ENCODE peak calls at places on chromosomes 2 and 18, in nine cellular contexts. S, N, O, F, E, P, Q, L and Z are unnamed samples.
A peak's percentile ranks its signal among the peaks of the same experiment; 100 is the strongest.

GRCh38 chr2:221484761-221485499 is 87.2 kb downstream of the EPHA4 start:
- DNase-seq in N (no peak), L (no peak), F (no peak), S (no peak), Q (peak; percentile 59), O (no peak), E (no peak), P (no peak), Z (no peak)

GRCh38 chr2:226796840-226797288 is 2.8 kb downstream of the IRS1 start:
- DNase-seq in S (peak; percentile 59), Q (peak; percentile 79), O (peak; percentile 22), F (no peak), P (peak; percentile 81), E (no peak), L (no peak), N (no peak), Z (peak; percentile 31)

GRCh38 chr2:68716948-68717661 is 17.5 kb upstream of the ARHGAP25 start:
- DNase-seq in L (no peak), N (no peak), Q (no peak), O (no peak), S (no peak), E (no peak), F (no peak), P (no peak), Z (no peak)

GRCh38 chr2:71798266-71799012 is 345.1 kb downstream of the DYSF start:
- DNase-seq in O (no peak), S (peak; percentile 53), L (peak; percentile 89), E (peak; percentile 34), F (no peak), P (peak; percentile 28), N (peak; percentile 11), Q (peak; percentile 64), Z (peak; percentile 63)

GRCh38 chr2:183519371-183520056 is 395.3 kb downstream of the NUP35 start:
- DNase-seq in P (no peak), Q (no peak), O (no peak), E (no peak), L (no peak), N (no peak), F (no peak), S (no peak), Z (no peak)

GRCh38 chr2:171347591-171348032 is 86.2 kb downstream of the METTL8 start:
- DNase-seq in Q (peak; percentile 81), O (no peak), F (peak; percentile 60), S (peak; percentile 82), P (peak; percentile 68), L (no peak), E (peak; percentile 28), N (peak; percentile 99), Z (peak; percentile 9)

GRCh38 chr2:128422571-128422970 is 103.9 kb upstream of the HS6ST1 start:
- DNase-seq in O (peak; percentile 1), P (peak; percentile 73), F (peak; percentile 51), S (peak; percentile 77), Q (peak; percentile 98), N (peak; percentile 94), E (no peak), L (no peak), Z (no peak)

GRCh38 chr2:146209842-146210275 is 1635.0 kb upstream of the ACVR2A start:
- DNase-seq in F (no peak), S (no peak), Q (no peak), E (no peak), L (no peak), O (no peak), P (no peak), N (no peak), Z (no peak)

GRCh38 chr2:220811952-220812570 is 760.0 kb downstream of the EPHA4 start:
- DNase-seq in S (peak; percentile 87), F (peak; percentile 27), P (peak; percentile 16), E (no peak), N (peak; percentile 89), Q (peak; percentile 65), O (no peak), L (no peak), Z (no peak)

GRCh38 chr2:73232471-73233153 is 427 bp downstream of the PRADC1 start:
- DNase-seq in F (peak; percentile 14), Q (peak; percentile 32), E (no peak), P (no peak), O (peak; percentile 44), L (no peak), N (no peak), S (peak; percentile 13), Z (peak; percentile 43)

GRCh38 chr2:141015339-141016047 is 1115.3 kb downstream of the LRP1B start:
- DNase-seq in F (no peak), O (no peak), Q (no peak), S (no peak), P (peak; percentile 36), E (no peak), L (peak; percentile 57), N (peak; percentile 35), Z (no peak)

GRCh38 chr18:76246579-76246978 is 248.5 kb downstream of the ZNF516 start:
- DNase-seq in E (no peak), F (no peak), O (no peak), L (no peak), Q (no peak), S (no peak), N (peak; percentile 64), P (no peak), Z (no peak)

GRCh38 chr2:212424090-212424489 is 114.5 kb downstream of the ERBB4 start:
- DNase-seq in N (no peak), E (no peak), P (no peak), Q (no peak), S (peak; percentile 58), F (no peak), O (no peak), L (no peak), Z (no peak)

GRCh38 chr2:101732199-101732598 is 34.7 kb downstream of the MAP4K4 start:
- DNase-seq in F (no peak), S (no peak), N (no peak), E (no peak), Q (peak; percentile 40), O (no peak), L (no peak), P (no peak), Z (no peak)

DNA sequence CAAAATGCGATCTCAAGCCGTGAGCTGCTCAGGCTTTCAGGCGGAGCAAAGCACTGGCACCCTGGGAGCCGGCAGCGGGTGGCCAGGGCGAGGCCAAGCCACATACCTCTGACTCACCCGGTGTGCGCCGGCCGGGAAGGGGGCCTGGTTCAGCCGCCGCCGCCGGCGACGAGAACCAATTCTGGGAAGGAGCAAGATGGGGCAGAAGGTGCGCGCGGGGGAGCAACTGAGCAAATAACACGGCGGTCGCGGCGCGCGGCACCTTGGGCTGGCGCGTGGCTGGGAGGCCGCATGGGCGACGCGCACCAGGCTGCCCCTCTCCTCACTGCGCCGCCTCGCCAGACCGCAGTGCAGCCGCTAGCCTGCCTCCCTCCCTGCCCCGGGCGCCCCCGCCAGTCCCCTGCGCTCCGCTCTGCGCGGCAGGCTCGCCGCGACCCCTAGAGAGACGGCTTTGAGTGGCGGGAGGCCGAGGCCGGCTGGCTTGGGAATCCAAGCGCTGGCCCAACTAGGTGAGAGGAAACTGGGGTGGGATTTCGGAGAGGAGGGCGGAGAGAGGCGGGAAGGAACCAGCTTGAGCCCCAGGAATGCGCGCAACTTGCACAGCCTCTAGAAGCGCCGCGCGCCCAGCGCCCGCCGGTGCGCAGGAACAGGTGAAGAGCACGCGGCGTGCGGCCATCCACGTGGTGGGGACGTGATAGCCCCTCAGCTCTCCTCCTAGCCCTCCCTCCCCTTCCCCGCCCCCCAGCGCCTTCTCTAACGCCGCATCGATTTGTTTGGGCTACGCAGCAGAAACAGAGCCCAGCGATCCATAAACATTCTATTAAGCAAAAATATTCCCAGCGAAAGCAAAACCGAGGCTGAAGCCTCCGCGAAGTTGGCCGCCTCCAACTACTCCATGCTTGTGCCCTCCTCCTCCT is 3.3 kb downstream of the NRP2 start:
- DNase-seq in L (peak; percentile 84), N (peak; percentile 55), O (no peak), F (peak; percentile 57), Q (peak; percentile 87), P (peak; percentile 55), S (peak; percentile 63), E (no peak), Z (no peak)
- TF ChIP-seq EZH2 in L (peak; percentile 40), N (no peak), O (no peak), F (no peak), Q (no peak), P (no peak), S (no peak), E (no peak), Z (no peak)

DNA sequence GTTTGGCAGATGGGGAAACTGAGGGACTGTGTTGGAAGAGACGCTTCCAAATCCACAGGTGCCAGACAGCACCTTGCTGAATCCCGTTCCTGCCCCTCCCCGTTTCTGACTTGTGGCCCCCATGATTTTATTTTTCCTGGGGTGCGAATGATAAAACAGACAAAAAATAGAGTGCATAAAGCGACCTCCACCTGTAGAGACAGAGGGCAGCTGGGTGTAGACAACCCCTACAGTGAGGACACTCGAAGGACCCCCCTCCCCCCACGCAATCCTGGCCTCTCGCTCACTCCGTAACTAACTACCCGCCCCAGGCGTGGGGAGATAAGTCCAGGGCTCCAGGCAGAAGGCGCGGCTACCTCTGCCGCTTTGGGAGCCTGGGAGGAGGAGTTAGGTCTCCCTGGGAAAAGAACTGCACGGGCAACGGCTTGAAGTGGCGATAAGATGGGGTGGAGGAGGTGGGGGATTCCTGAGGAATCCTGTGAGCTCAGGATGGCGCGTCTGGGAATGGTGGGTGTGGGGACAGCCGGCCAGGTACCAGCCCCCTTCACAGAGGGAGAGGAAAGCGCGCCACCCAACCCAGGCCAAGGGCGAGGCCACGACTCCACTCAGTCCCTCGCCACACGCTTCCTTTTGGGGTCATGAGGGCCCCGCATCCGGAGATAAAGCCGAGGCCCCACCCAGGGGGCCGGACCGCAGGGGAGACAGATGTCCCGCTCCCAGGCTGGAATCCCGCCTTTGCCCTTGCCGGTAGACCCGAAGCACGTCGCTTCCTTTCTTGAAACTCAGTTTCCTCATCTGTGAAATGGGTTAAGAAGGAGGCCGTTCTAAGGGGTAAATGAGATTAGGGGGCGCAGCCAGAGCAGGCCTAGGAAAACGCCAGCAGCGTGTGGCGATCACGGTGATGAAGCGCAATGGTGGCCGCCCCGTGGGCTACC is 1.9 kb upstream of the CTDSP1 start:
- DNase-seq in S (peak; percentile 79), P (peak; percentile 65), L (peak; percentile 77), Q (peak; percentile 91), E (peak; percentile 58), F (peak; percentile 70), N (peak; percentile 80), O (peak; percentile 77), Z (peak; percentile 93)
- H3K4me3 ChIP-seq in S (peak overlapping the region; percentile 80), P (peak overlapping the region; percentile 47), L (peak overlapping the region; percentile 74), Q (peak overlapping the region; percentile 95), E (peak overlapping the region; percentile 85), F (peak overlapping the region; percentile 89), N (peak overlapping the region; percentile 73), O (peak overlapping the region; percentile 67), Z (peak overlapping the region; percentile 94)

DNA sequence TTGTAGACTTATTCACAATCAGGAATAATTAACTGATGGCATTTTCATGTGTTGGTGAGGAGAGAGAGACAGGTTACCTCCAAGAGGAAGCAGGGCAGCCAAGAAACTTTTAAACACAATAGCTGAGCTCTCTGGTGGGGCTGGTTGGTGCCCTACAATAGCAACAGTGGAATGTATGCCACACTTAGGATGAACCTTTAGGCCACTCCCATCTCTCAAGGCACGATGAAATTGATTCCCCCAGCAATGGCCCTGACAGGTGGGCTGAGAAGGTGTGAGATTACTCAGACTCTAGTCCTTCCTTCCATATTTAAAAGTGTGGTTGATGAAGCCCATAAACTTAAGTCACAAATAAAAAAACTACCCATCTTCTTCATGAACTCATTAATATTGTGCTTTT is 219.4 kb upstream of the CYRIA start:
- DNase-seq in E (no peak), S (no peak), L (no peak), O (no peak), F (no peak), Q (no peak), N (no peak), P (no peak), Z (no peak)
- H3K36me3 ChIP-seq in E (no peaks in the 10 kb centered on the region), S (no peaks in the 10 kb centered on the region), L (no peaks in the 10 kb centered on the region), O (no peaks in the 10 kb centered on the region), F (no peaks in the 10 kb centered on the region), Q (no peaks in the 10 kb centered on the region), N (no peaks in the 10 kb centered on the region), P (no peaks in the 10 kb centered on the region), Z (no peaks in the 10 kb centered on the region)

GRCh38 chr2:219001577-219002394 is 8.6 kb upstream of the CRYBA2 start:
- DNase-seq in S (peak; percentile 86), F (peak; percentile 70), O (no peak), E (peak; percentile 40), Q (no peak), P (no peak), N (no peak), L (peak; percentile 39), Z (peak; percentile 95)
- TF ChIP-seq EZH2 in S (no peak), F (no peak), O (no peak), E (no peak), Q (no peak), P (no peak), N (peak; percentile 69), L (peak; percentile 90), Z (peak; percentile 50)